ENCODE peak calls at places on chromosome 1, in five cellular contexts. C is NAMALWA, P is nucleus accumbens, J is HTR-8/SVneo, V is iPS-NIHi11. G is an unnamed sample.

GRCh38 chr1:37808369-37809319 is 636 bp upstream of the YRDC start:
- DNase-seq in J (peak; percentile 63), V (peak; percentile 89), P (peak; percentile 77), C (peak; percentile 51), G (peak; percentile 77)

GRCh38 chr1:220775238-220775853 is 11.4 kb upstream of the MTARC1 start:
- DNase-seq in J (peak; percentile 34), P (peak; percentile 2), C (peak; percentile 51), V (peak; percentile 56), G (peak; percentile 47)

GRCh38 chr1:198667186-198667585 is 28.3 kb downstream of the PTPRC start:
- DNase-seq in J (no peak), C (no peak), P (no peak), V (no peak), G (no peak)

GRCh38 chr1:224519874-224520273 is 85.3 kb upstream of the WDR26 start:
- DNase-seq in V (no peak), J (no peak), P (no peak), C (no peak), G (no peak)

GRCh38 chr1:224774378-224774777 is 155.1 kb upstream of the DNAH14 start:
- DNase-seq in J (no peak), P (no peak), C (no peak), V (no peak), G (no peak)

GRCh38 chr1:28509705-28510349 is 4.0 kb downstream of the RCC1 start:
- DNase-seq in J (no peak), V (no peak), C (peak; percentile 69), P (no peak), G (peak; percentile 42)

GRCh38 chr1:156740307-156740678 is 595 bp downstream of the MRPL24 start:
- DNase-seq in P (no peak), J (no peak), C (peak; percentile 78), V (no peak), G (no peak)

GRCh38 chr1:32869844-32870614 is 683 bp downstream of the FNDC5 start:
- DNase-seq in J (no peak), V (no peak), C (no peak), P (no peak), G (no peak)

GRCh38 chr1:159913451-159914192 is 11.7 kb downstream of the TAGLN2 start:
- DNase-seq in C (no peak), J (no peak), V (peak; percentile 45), P (no peak), G (no peak)

GRCh38 chr1:217969428-217969827 is 315.7 kb upstream of the RRP15 start:
- DNase-seq in V (no peak), P (no peak), J (no peak), C (no peak), G (no peak)

GRCh38 chr1:204826970-204827369 is 43.7 kb upstream of the NFASC start:
- DNase-seq in C (peak; percentile 50), J (no peak), V (peak; percentile 65), P (peak; percentile 11), G (no peak)

GRCh38 chr1:55696181-55696580 is 481.0 kb upstream of the USP24 start:
- DNase-seq in J (peak; percentile 33), P (no peak), V (no peak), C (no peak), G (no peak)

GRCh38 chr1:119646521-119647227 is 1.4 kb downstream of the ZNF697 start:
- DNase-seq in P (no peak), C (no peak), V (no peak), J (no peak), G (peak; percentile 80)

GRCh38 chr1:74485622-74486021 is 26.8 kb downstream of the LRRC53 start:
- DNase-seq in P (no peak), J (no peak), C (no peak), V (no peak), G (no peak)

GRCh38 chr1:169513208-169513607 is 27.5 kb upstream of the SLC19A2 start:
- DNase-seq in C (no peak), V (no peak), P (no peak), J (no peak), G (no peak)

GRCh38 chr1:227919916-227920315 is 27.8 kb downstream of the WNT9A start:
- DNase-seq in V (peak; percentile 73), P (no peak), J (no peak), C (no peak), G (no peak)

GRCh38 chr1:162676767-162677166 is 44.5 kb downstream of the DDR2 start:
- DNase-seq in V (no peak), C (no peak), P (no peak), J (no peak), G (peak; percentile 88)

GRCh38 chr1:160284220-160284781 is 632 bp downstream of the PEX19 start:
- DNase-seq in C (peak; percentile 64), V (peak; percentile 22), J (no peak), P (no peak), G (peak; percentile 34)

GRCh38 chr1:202165267-202165941 is 5.0 kb upstream of the PTPN7 start:
- DNase-seq in J (no peak), P (peak; percentile 62), V (peak; percentile 39), C (no peak), G (no peak)

GRCh38 chr1:241819340-241819866 is 28.6 kb upstream of the EXO1 start:
- DNase-seq in J (no peak), C (no peak), V (no peak), P (no peak), G (no peak)

GRCh38 chr1:29259802-29260441 is 23.6 kb downstream of the PTPRU start:
- DNase-seq in P (no peak), V (peak; percentile 94), J (no peak), C (no peak), G (no peak)

GRCh38 chr1:156705918-156706646 is 699 bp upstream of the CRABP2 start:
- DNase-seq in P (peak; percentile 30), J (no peak), V (peak; percentile 80), C (peak; percentile 66), G (peak; percentile 53)

GRCh38 chr1:41482001-41482765 is 2.3 kb downstream of the EDN2 start:
- DNase-seq in V (no peak), C (no peak), P (no peak), J (no peak), G (no peak)

GRCh38 chr1:202034683-202035462 is 24.5 kb downstream of the ELF3 start:
- DNase-seq in V (peak; percentile 74), C (no peak), P (no peak), J (peak; percentile 92), G (no peak)

GRCh38 chr1:52603301-52603675 is 1.1 kb downstream of the GPX7 start:
- DNase-seq in J (no peak), C (no peak), P (no peak), V (no peak), G (no peak)

GRCh38 chr1:152013664-152014237 is 20.1 kb upstream of the S100A10 start:
- DNase-seq in C (peak; percentile 75), J (no peak), P (no peak), V (peak; percentile 66), G (no peak)

GRCh38 chr1:207863893-207864535 is 46.9 kb downstream of the CD34 start:
- DNase-seq in V (no peak), J (no peak), C (peak; percentile 20), P (no peak), G (peak; percentile 56)

GRCh38 chr1:165137551-165138316 is 218.8 kb downstream of the LMX1A start:
- DNase-seq in C (no peak), V (no peak), P (no peak), J (no peak), G (no peak)

GRCh38 chr1:112997781-112998180 is 41.8 kb upstream of the SLC16A1 start:
- DNase-seq in J (no peak), V (no peak), C (no peak), P (no peak), G (no peak)

GRCh38 chr1:5580926-5581325 is 411.3 kb downstream of the NPHP4 start:
- DNase-seq in C (no peak), V (no peak), P (no peak), J (no peak), G (no peak)

G was measured in dermis microvascular lymphatic vessel endothelial cell.